ENCODE peak calls at places on chromosome 17, in eight cellular contexts. G, J, Y, N, C, W, Q and I are unnamed samples.

GRCh38 chr17:18119938-18120337 is 11.4 kb downstream of the MYO15A start:
- DNase-seq in Y (no peak), N (no peak), J (no peak), Q (no peak), G (no peak), W (no peak), C (no peak), I (no peak)

GRCh38 chr17:68686108-68686988 is 85.2 kb upstream of the FAM20A start:
- DNase-seq in C (no peak), G (no peak), W (no peak), Q (no peak), Y (no peak), N (no peak), J (peak), I (no peak)

GRCh38 chr17:79619196-79619595 is 8.3 kb upstream of the RBFOX3 start:
- DNase-seq in N (no peak), G (no peak), J (peak), Y (no peak), Q (no peak), W (no peak), C (no peak), I (no peak)

GRCh38 chr17:34542700-34543336 is 36.6 kb upstream of the TMEM132E start:
- DNase-seq in J (no peak), W (no peak), Y (no peak), C (peak), G (peak), Q (peak), N (no peak), I (peak)

GRCh38 chr17:68290955-68291835 is at the start of the genes ARSG and SLC16A6:
- DNase-seq in Y (peak), W (peak), G (peak), C (peak), J (peak), Q (peak), N (no peak), I (peak)

GRCh38 chr17:48054238-48055185 is 6.4 kb downstream of the NFE2L1 start:
- DNase-seq in G (peak), C (no peak), Y (no peak), W (peak), N (peak), J (peak), Q (peak), I (no peak)

GRCh38 chr17:77449908-77450741 is 309.4 kb downstream of the SEC14L1 start:
- DNase-seq in J (no peak), G (peak), N (no peak), C (no peak), Y (no peak), Q (peak), W (no peak), I (peak)

GRCh38 chr17:27319536-27320221 is 25.8 kb downstream of the WSB1 start:
- DNase-seq in Q (peak), G (peak), Y (no peak), W (peak), N (peak), C (no peak), J (peak), I (no peak)

GRCh38 chr17:17523001-17523713 is 27.0 kb upstream of the RASD1 start:
- DNase-seq in J (no peak), G (peak), W (no peak), C (no peak), Y (no peak), N (peak), Q (peak), I (no peak)

GRCh38 chr17:66807182-66807581 is 27.7 kb upstream of the CACNG5 start:
- DNase-seq in N (no peak), Q (no peak), Y (no peak), G (no peak), W (no peak), J (no peak), C (no peak), I (no peak)

GRCh38 chr17:72749119-72749572 is 343.3 kb downstream of the SLC39A11 start:
- DNase-seq in C (no peak), N (no peak), G (no peak), Y (no peak), Q (no peak), W (no peak), J (no peak), I (no peak)

GRCh38 chr17:4899341-4900230 is at the start of gene C17orf107:
- DNase-seq in J (peak), W (peak), C (peak), Y (peak), N (peak), Q (peak), G (peak), I (peak)

GRCh38 chr17:43871947-43872690 is 25.1 kb downstream of the CD300LG start:
- DNase-seq in G (no peak), Q (no peak), J (no peak), Y (no peak), N (no peak), C (no peak), W (peak), I (no peak)

GRCh38 chr17:44610871-44611270 is 45.4 kb upstream of the MEIOC start:
- DNase-seq in Q (no peak), G (peak), C (no peak), Y (no peak), N (no peak), J (no peak), W (no peak), I (no peak)

GRCh38 chr17:30155389-30155788 is 38.8 kb downstream of the NSRP1 start:
- DNase-seq in C (no peak), Y (no peak), G (no peak), N (no peak), Q (no peak), W (no peak), J (no peak), I (no peak)

GRCh38 chr17:20281860-20282259 is 185.5 kb downstream of the LGALS9B start:
- DNase-seq in J (no peak), C (no peak), G (peak), N (peak), Q (peak), Y (no peak), W (peak), I (no peak)

GRCh38 chr17:44820631-44821196 is 9.4 kb downstream of the GJC1 start:
- DNase-seq in W (no peak), Y (no peak), J (peak), N (peak), G (peak), C (no peak), Q (no peak), I (no peak)

GRCh38 chr17:66604381-66604780 is 230.5 kb upstream of the CACNG5 start:
- DNase-seq in J (no peak), W (no peak), G (peak), N (no peak), Q (no peak), Y (no peak), C (no peak), I (no peak)

GRCh38 chr17:47218896-47219430 is 9.8 kb downstream of the MYL4 start:
- DNase-seq in G (no peak), N (no peak), J (peak), W (no peak), Q (peak), Y (no peak), C (no peak), I (peak)

GRCh38 chr17:45353047-45353446 is 36.2 kb upstream of the MAP3K14 start:
- DNase-seq in C (no peak), Q (no peak), G (no peak), Y (no peak), N (no peak), W (no peak), J (peak), I (peak)

GRCh38 chr17:66348605-66349165 is 46.3 kb downstream of the PRKCA start:
- DNase-seq in Q (no peak), Y (no peak), J (no peak), C (no peak), N (peak), W (peak), G (peak), I (no peak)

GRCh38 chr17:7703584-7704574 is 1.1 kb upstream of the EFNB3 start:
- DNase-seq in C (peak), N (no peak), J (no peak), W (no peak), Q (no peak), Y (no peak), G (peak), I (peak)

GRCh38 chr17:27462714-27463113 is 6.5 kb downstream of the KSR1 start:
- DNase-seq in W (no peak), N (no peak), Q (no peak), C (no peak), J (no peak), Y (no peak), G (no peak), I (no peak)

GRCh38 chr17:6101706-6102105 is 31.5 kb downstream of the WSCD1 start:
- DNase-seq in G (no peak), Q (no peak), W (no peak), C (no peak), N (no peak), Y (no peak), J (peak), I (no peak)

GRCh38 chr17:73121513-73121912 is 29.0 kb upstream of the SLC39A11 start:
- DNase-seq in C (no peak), J (no peak), Q (no peak), G (no peak), W (no peak), N (no peak), Y (no peak), I (no peak)

GRCh38 chr17:19470529-19471261 is 59.7 kb downstream of the RNF112 start:
- DNase-seq in Q (peak), Y (no peak), J (peak), G (no peak), N (no peak), C (no peak), W (peak), I (no peak)

GRCh38 chr17:27282054-27282501 is 11.8 kb upstream of the WSB1 start:
- DNase-seq in J (no peak), G (no peak), W (no peak), N (no peak), C (no peak), Q (no peak), Y (peak), I (peak)

GRCh38 chr17:79011451-79012147 is 2.0 kb upstream of the CANT1 start:
- DNase-seq in J (no peak), G (no peak), W (no peak), C (no peak), Q (no peak), N (no peak), Y (no peak), I (no peak)

GRCh38 chr17:74730491-74731346 is 6.3 kb upstream of the RAB37 start:
- DNase-seq in J (no peak), C (peak), Y (no peak), Q (no peak), G (no peak), N (no peak), W (no peak), I (peak)

GRCh38 chr17:79520134-79520892 is 90.5 kb downstream of the RBFOX3 start:
- DNase-seq in J (no peak), G (no peak), Q (no peak), C (no peak), W (no peak), N (no peak), Y (no peak), I (no peak)

GRCh38 chr17:29569245-29569950 is 897 bp downstream of the TP53I13 start:
- DNase-seq in Y (no peak), J (peak), Q (no peak), G (no peak), N (no peak), C (no peak), W (peak), I (no peak)

GRCh38 chr17:17849863-17850373 is 13.1 kb upstream of the SREBF1 start:
- DNase-seq in C (peak), J (no peak), N (no peak), W (no peak), Y (no peak), G (peak), Q (peak), I (peak)

GRCh38 chr17:50533720-50534148 is 1.2 kb downstream of the EPN3 start:
- DNase-seq in C (no peak), G (no peak), Y (no peak), W (no peak), J (no peak), Q (peak), N (no peak), I (no peak)
- H3K4me3 ChIP-seq in C (no peak), G (no peak), Y (no peak), W (no peak), J (peak), Q (no peak), N (no peak), I (no peak)

DNA sequence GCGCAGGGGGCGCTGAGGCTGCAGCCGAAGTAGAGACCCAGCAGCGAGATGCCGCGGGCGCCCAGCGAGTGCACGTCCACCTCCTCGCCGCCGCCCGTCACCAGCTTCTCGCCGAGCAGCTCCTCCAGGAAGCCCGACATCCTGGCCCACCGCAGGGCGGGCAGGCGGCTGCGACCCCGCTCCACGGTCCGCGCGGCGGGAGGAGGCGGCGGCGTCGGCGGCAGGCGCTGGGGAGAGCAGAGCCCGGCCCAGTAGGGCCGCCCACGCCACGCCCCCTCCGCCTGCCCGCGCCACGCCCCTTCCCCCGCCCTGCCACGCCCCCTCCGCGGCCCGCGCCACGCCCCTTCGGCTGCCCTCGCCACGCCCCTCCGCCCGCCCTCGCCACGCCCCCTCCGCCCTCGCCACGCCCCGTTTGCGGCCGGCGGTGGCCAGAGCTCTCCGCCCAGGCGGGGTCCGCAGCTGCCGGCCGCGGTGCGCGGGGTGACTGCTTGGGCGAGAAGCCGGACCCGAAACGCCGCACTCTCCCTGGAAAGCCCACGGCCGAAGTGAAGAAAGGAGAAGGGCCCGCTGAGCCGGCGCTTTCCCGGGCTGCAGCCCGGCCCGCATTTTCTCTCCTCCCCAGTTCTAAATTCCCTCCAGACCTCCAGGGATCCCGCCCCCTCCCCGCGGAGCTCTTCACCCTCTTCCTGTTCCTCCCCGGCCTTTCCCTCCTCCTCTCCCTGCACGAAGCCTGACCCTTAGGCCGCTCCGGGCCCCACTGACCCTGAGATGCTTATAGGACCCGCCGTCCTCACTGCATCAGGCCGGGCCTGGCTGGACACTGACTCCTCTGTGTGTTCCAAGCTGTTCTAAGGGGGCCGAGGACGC is at the start of gene NXN:
- DNase-seq in Y (peak), Q (peak), W (peak), J (peak), G (peak), C (peak), N (no peak), I (peak)
- TF ChIP-seq CTCF in Y (no peak), Q (no peak), W (no peak), J (no peak), G (peak), C (no peak), N (peak), I (peak)

DNA sequence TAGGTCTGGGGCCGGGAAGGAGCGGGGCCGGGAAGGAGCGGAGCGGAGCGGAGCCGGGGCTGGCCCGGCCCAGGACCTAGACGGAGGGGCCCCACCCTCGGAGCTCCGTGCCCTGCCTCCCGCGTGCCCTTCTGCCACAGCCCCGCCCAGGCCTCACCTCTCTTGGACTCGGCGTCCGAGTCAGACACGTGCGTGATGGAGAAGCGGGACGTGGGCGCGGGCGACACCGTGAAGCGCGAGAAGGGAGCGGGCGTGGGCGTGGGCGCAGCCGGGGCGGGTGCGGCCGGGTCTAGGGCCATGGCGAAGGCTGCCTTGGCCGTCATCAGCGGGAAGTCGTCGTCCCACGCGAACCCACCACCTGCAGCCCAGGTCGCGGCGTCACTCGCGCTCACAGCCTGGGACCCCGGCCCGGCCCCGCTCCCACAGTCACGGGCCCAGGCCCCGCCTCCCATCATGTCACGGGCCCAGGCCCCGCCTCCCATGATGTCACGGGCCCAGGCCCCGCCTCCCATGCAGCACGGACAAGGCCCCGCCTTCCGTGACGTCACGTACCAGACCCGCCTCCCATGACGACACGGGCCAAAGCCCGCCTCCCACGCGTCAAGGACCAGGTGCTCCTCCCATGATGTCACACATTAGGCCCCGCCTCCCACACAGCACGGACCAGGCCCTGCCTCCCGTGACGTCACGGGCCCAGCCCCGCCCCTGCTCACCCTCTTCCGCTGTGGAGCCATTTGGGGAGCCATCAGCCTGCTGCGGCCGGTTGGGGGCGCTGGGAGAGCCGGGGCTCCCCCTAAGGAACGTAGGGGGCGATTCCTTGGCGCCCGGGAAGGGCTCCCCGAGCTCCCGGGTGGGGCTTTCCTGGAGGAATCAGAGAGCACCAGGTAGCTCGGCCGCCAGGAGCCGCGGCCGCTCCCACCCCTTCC is 45.8 kb upstream of the PVALEF start:
- DNase-seq in C (peak), W (peak), Q (peak), J (peak), Y (peak), N (peak), G (peak), I (peak)
- H3K4me3 ChIP-seq in C (peak), W (no peak), Q (peak), J (no peak), Y (peak), N (peak), G (peak), I (no peak)

GRCh38 chr17:41552455-41552854 is 19.4 kb downstream of the KRT9 start:
- DNase-seq in Q (no peak), G (no peak), N (no peak), W (no peak), J (no peak), C (no peak), Y (no peak), I (no peak)
- TF ChIP-seq CTCF in Q (no peak), G (no peak), N (no peak), W (no peak), J (no peak), C (no peak), Y (no peak), I (no peak)

GRCh38 chr17:40075216-40076100 is 12.7 kb downstream of the THRA start:
- DNase-seq in N (no peak), Q (peak), C (peak), J (no peak), W (peak), G (peak), Y (peak), I (peak)
- H3K4me3 ChIP-seq in N (no peak), Q (no peak), C (no peak), J (no peak), W (no peak), G (no peak), Y (no peak), I (no peak)

DNA sequence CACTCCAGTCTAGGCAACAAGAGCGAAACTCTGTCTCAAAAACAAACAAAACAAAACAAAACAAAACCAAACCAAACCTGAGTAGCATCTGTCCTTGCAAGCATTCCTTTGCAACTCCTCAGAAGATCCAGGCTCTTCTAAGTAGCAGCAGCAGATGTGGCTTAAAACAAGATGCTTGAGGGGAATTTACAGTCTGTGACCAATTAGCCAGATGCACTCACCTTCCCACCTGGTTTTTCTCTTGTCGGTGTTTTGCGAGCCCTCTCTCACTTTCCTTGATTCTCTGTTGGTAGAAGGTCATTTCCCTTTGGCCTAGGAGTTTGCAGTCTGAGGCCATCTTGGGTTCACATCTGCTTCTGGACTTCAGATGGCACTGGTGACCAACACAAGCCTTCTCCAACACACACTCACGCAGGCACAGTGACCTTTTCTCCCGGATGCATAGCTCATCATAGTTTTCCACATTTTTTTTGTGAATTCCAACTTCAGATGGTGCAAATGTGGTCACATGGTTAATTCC is 276.8 kb downstream of the STX8 start:
- DNase-seq in G (no peak), Y (no peak), J (peak), Q (no peak), N (no peak), W (no peak), C (no peak), I (no peak)
- TF ChIP-seq CTCF in G (no peak), Y (no peak), J (no peak), Q (no peak), N (no peak), W (no peak), C (no peak), I (no peak)

GRCh38 chr17:40517286-40517662 is 15.9 kb upstream of the TNS4 start:
- DNase-seq in G (no peak), N (no peak), C (no peak), Y (no peak), W (no peak), J (no peak), Q (no peak), I (no peak)
- H3K4me3 ChIP-seq in G (no peak), N (no peak), C (peak), Y (peak), W (no peak), J (no peak), Q (no peak), I (no peak)

DNA sequence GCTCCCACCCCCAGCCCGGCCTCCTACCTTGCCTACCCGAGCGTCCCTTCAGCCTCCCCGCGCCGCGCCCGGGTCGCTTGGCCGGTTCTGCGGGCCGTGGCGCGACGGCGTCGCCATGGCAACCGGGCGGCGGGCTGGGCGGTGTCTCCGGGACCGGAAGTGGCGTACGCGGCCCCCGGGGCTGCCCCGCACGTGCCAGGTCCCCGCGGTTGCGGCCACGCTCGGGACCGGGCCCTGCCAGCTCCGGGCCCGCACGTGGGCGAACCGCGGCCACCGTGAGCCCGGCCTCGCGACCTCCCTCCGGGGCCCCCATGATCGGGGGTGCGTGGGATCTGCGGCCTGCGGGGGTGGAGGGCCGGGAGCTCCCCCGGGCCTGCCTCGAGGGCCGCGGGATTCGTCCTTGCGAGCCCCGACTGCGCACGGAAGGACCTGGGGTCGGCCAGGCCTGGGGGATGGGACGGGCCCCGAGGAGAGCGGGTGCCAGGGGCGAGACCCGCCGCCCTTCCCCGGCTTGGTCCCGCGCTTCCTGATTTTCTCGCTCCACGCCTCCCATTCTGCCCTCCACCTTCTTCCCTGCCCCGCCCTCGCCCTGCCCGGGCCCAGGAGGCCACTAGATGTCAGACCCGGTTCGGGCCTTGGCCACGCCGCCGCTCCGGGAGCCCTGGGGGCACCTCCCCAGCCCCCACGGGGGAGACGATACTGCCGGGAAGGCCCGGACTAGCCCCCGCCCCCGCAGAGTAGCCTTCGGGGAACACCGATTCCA is at the start of gene CYB561:
- DNase-seq in Y (peak), W (peak), J (peak), N (no peak), G (peak), Q (peak), C (peak), I (peak)
- TF ChIP-seq CTCF in Y (no peak), W (peak), J (no peak), N (no peak), G (peak), Q (no peak), C (peak), I (peak)

GRCh38 chr17:39668141-39668924 is at the start of gene PNMT:
- DNase-seq in Y (peak), J (peak), G (peak), Q (peak), C (peak), N (peak), W (peak), I (peak)
- H3K4me3 ChIP-seq in Y (peak), J (no peak), G (no peak), Q (peak), C (peak), N (peak), W (no peak), I (peak)